ENCODE peak calls at places on chromosome 3, in seven cellular contexts. J is right lobe of liver, F is sigmoid colon, S is body of pancreas, M is uterus, I is brain microvascular endothelial cell, R is SK-N-SH. V is an unnamed sample. For H3K36me3, the result is how much of the 10 kb centered on the place peaks cover.

GRCh38 chr3:101803152-101803782 is 24.3 kb downstream of the NXPE3 start:
- DNase-seq in S (peak), R (peak), M (peak), I (peak), J (no peak), F (peak), V (peak)

GRCh38 chr3:37985637-37986320 is 4.8 kb upstream of the VILL start:
- DNase-seq in F (peak), I (no peak), S (peak), M (no peak), J (peak), R (no peak), V (no peak)

GRCh38 chr3:158742861-158743260 is 10.6 kb upstream of the RARRES1 start:
- DNase-seq in F (no peak), M (no peak), S (no peak), I (no peak), J (no peak), R (no peak), V (peak)

GRCh38 chr3:27802849-27803248 is 80.7 kb upstream of the EOMES start:
- DNase-seq in I (no peak), M (no peak), S (no peak), J (no peak), F (no peak), R (no peak), V (no peak)

GRCh38 chr3:52093751-52094525 is 37.6 kb upstream of the DUSP7 start:
- DNase-seq in R (no peak), F (peak), S (no peak), I (peak), J (no peak), M (no peak), V (peak)

GRCh38 chr3:196292281-196292923 is 4.9 kb upstream of the PCYT1A start:
- DNase-seq in R (no peak), F (no peak), S (no peak), J (no peak), I (no peak), M (no peak), V (no peak)

GRCh38 chr3:27632431-27633223 is 89.5 kb downstream of the EOMES start:
- DNase-seq in M (peak), S (peak), I (peak), R (peak), J (no peak), F (peak), V (peak)

GRCh38 chr3:65597225-65597951 is 441.3 kb downstream of the MAGI1 start:
- DNase-seq in M (no peak), S (peak), I (no peak), F (peak), R (peak), J (no peak), V (peak)

GRCh38 chr3:30222436-30222835 is 384.0 kb upstream of the TGFBR2 start:
- DNase-seq in R (no peak), J (no peak), M (no peak), S (no peak), I (peak), F (no peak), V (peak)

GRCh38 chr3:27644936-27645335 is 77.2 kb downstream of the EOMES start:
- DNase-seq in R (no peak), I (no peak), S (no peak), F (no peak), M (no peak), J (no peak), V (peak)

GRCh38 chr3:12049675-12050074 is 45.5 kb downstream of the SYN2 start:
- DNase-seq in I (no peak), R (no peak), S (no peak), J (no peak), F (no peak), M (no peak), V (peak)

GRCh38 chr3:152309535-152310317 is 41.0 kb downstream of the MBNL1 start:
- DNase-seq in S (no peak), I (no peak), R (no peak), J (no peak), F (no peak), M (no peak), V (peak)

GRCh38 chr3:94036909-94037507 is 8.6 kb upstream of the STX19 start:
- DNase-seq in J (no peak), S (no peak), M (no peak), I (peak), R (peak), F (no peak), V (peak)

GRCh38 chr3:190338717-190339116 is 16.5 kb upstream of the CLDN1 start:
- DNase-seq in I (no peak), S (peak), R (no peak), M (no peak), J (peak), F (no peak), V (no peak)

GRCh38 chr3:189340680-189341460 is 169.1 kb downstream of the TPRG1 start:
- DNase-seq in S (no peak), R (no peak), F (no peak), J (no peak), M (no peak), I (no peak), V (no peak)

GRCh38 chr3:12154151-12154550 is 4.6 kb downstream of the TIMP4 start:
- DNase-seq in I (no peak), S (no peak), F (no peak), M (no peak), J (no peak), R (no peak), V (peak)

GRCh38 chr3:151328298-151329036 is 882 bp downstream of the P2RY13 start:
- DNase-seq in I (no peak), R (no peak), S (no peak), F (no peak), M (no peak), J (no peak), V (peak)

GRCh38 chr3:11238880-11239279 is 33.3 kb upstream of the ATG7 start:
- DNase-seq in S (no peak), J (no peak), I (peak), R (no peak), F (no peak), M (no peak), V (peak)

GRCh38 chr3:88725440-88725839 is 382.0 kb upstream of the EPHA3 start:
- DNase-seq in J (no peak), R (no peak), S (no peak), F (no peak), I (no peak), M (no peak), V (no peak)

GRCh38 chr3:65732060-65732933 is 306.4 kb downstream of the MAGI1 start:
- DNase-seq in J (no peak), F (no peak), R (peak), I (peak), S (peak), M (peak), V (peak)

GRCh38 chr3:29612536-29612935 is 331.7 kb downstream of the RBMS3 start:
- DNase-seq in M (no peak), S (no peak), J (no peak), F (no peak), R (no peak), I (no peak), V (peak)

GRCh38 chr3:185815391-185816282 is 9.2 kb downstream of the IGF2BP2 start:
- DNase-seq in M (no peak), J (no peak), R (no peak), I (no peak), F (no peak), S (no peak), V (peak)

GRCh38 chr3:161221881-161222600 is 930 bp downstream of the NMD3 start:
- DNase-seq in F (no peak), I (no peak), J (no peak), S (peak), R (peak), M (no peak), V (peak)

GRCh38 chr3:64088408-64089136 is 65.3 kb upstream of the PSMD6 start:
- DNase-seq in I (no peak), S (no peak), R (no peak), J (no peak), M (no peak), F (no peak), V (no peak)

GRCh38 chr3:142459929-142460328 is 12.1 kb upstream of the XRN1 start:
- DNase-seq in S (no peak), R (no peak), F (no peak), J (no peak), M (no peak), I (no peak), V (no peak)

GRCh38 chr3:125431391-125431790 is 56.3 kb upstream of the ZNF148 start:
- DNase-seq in R (no peak), M (no peak), F (no peak), J (no peak), S (no peak), I (peak), V (peak)

DNA sequence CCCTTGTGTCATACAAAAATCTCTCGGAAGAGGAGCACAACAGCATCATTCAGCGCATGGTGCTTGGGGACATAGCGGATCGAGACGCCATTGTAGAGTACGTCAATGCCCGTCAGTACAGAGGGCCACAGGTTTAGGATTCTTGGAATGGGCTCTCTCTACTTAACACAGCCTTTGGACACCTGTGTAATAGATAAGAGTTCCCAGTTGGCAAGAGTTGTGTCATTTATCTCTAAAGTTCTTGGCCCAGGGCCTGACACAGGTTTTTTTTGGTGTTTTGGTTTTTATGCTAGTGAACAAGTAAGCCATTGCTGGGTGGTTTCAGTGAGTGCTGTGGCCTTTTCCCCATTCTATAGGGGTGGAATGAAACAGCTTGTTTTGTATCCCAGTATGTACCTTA is 54.1 kb downstream of the SNRK start:
- DNase-seq in J (peak), S (peak), I (no peak), F (no peak), M (no peak), R (no peak), V (no peak)
- H3K36me3 ChIP-seq in J (under half), S (under half), I (under half), F (under half), M (under half), R (half or more), V (half or more)

GRCh38 chr3:14375192-14375591 is 27.2 kb upstream of the SLC6A6 start:
- DNase-seq in J (no peak), F (no peak), R (no peak), M (no peak), I (no peak), S (no peak), V (no peak)
- H3K36me3 ChIP-seq in J (under half), F (under half), R (under half), M (under half), I (under half), S (under half), V (under half)

GRCh38 chr3:33130144-33130543 is 16.3 kb downstream of the CRTAP start:
- DNase-seq in R (no peak), M (no peak), S (no peak), F (no peak), J (no peak), I (peak), V (no peak)
- H3K36me3 ChIP-seq in R (under half), M (under half), S (under half), F (under half), J (half or more), I (under half), V (half or more)

GRCh38 chr3:50648297-50648696 is 26.4 kb upstream of the DOCK3 start:
- DNase-seq in M (no peak), J (no peak), F (no peak), S (no peak), I (no peak), R (peak), V (no peak)
- H3K36me3 ChIP-seq in M (under half), J (under half), F (under half), S (under half), I (under half), R (under half), V (under half)

DNA sequence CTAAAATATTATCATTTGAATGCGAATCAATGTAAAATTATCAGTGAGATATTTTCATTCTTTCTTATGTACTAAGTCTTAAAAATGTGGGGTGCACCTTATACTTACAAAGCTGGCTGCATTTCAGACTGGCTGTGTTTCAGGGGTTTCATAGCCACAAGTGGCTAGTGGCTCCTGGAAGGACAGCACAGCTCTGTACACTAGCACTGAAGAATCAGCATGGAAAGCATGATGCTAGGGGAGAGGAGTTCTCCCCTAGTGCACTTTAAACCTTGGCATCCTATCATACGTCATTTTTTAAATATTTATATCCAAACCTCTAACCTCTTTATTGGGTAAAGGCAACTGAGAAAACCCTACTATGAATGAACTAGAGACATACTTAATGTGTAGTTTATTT is 66.4 kb downstream of the ECT2 start:
- DNase-seq in J (no peak), M (no peak), F (no peak), S (no peak), R (no peak), I (no peak), V (no peak)
- H3K36me3 ChIP-seq in J (under half), M (under half), F (under half), S (under half), R (half or more), I (under half), V (under half)

DNA sequence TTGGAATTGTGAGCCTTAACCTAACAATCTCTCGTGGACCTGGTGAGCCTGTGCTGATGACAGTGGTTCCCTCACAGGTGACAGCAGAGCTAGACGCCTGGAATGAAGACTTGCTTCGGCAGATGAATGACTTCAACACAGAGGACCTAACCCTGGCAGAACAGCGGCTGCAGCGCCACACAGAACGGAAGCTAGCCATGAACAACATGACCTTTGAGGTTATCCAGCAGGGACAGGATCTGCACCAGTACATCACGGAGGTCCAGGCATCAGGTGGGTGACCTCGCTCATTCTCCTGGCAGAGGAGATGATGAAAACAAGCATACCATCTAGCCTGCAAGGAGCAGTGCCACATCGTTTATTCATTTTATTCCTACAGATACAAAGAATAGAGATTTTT is 316.9 kb upstream of the UMPS start:
- DNase-seq in I (no peak), J (peak), M (no peak), R (no peak), S (no peak), F (no peak), V (no peak)
- H3K36me3 ChIP-seq in I (under half), J (under half), M (under half), R (under half), S (under half), F (under half), V (under half)

GRCh38 chr3:16846373-16847078 is 38.2 kb upstream of the PLCL2 start:
- DNase-seq in R (no peak), M (no peak), S (peak), F (no peak), I (no peak), J (no peak), V (no peak)

GRCh38 chr3:16849240-16849639 is 35.5 kb upstream of the PLCL2 start:
- DNase-seq in I (peak), F (peak), R (no peak), S (peak), M (peak), J (peak), V (peak)

GRCh38 chr3:16844771-16845170 is 40.0 kb upstream of the PLCL2 start:
- DNase-seq in S (no peak), R (no peak), I (no peak), J (no peak), F (no peak), M (no peak), V (peak)

GRCh38 chr3:16849795-16850194 is 35.0 kb upstream of the PLCL2 start:
- DNase-seq in M (no peak), I (peak), F (no peak), S (no peak), R (no peak), J (no peak), V (peak)

GRCh38 chr3:16848007-16848406 is 36.7 kb upstream of the PLCL2 start:
- DNase-seq in I (no peak), S (no peak), M (no peak), F (no peak), J (no peak), R (no peak), V (no peak)
- H3K36me3 ChIP-seq in I (under half), S (under half), M (under half), F (under half), J (under half), R (under half), V (under half)

GRCh38 chr3:48297111-48297810 is 36.2 kb downstream of the SPINK8 start:
- DNase-seq in F (no peak), I (no peak), S (no peak), J (no peak), M (no peak), R (no peak), V (no peak)
- H3K36me3 ChIP-seq in F (under half), I (under half), S (under half), J (under half), M (under half), R (under half), V (half or more)

GRCh38 chr3:13362551-13362950 is 57.6 kb downstream of the NUP210 start:
- DNase-seq in J (no peak), I (no peak), F (no peak), S (no peak), M (no peak), R (no peak), V (no peak)

GRCh38 chr3:13368834-13369233 is 51.3 kb downstream of the NUP210 start:
- DNase-seq in S (no peak), I (no peak), J (no peak), R (no peak), F (no peak), M (no peak), V (no peak)

GRCh38 chr3:13364602-13365271 is 55.4 kb downstream of the NUP210 start:
- DNase-seq in M (no peak), S (no peak), I (peak), R (no peak), F (no peak), J (no peak), V (peak)

GRCh38 chr3:13367728-13368127 is 52.4 kb downstream of the NUP210 start:
- DNase-seq in R (no peak), M (no peak), J (no peak), F (no peak), S (no peak), I (no peak), V (no peak)

DNA sequence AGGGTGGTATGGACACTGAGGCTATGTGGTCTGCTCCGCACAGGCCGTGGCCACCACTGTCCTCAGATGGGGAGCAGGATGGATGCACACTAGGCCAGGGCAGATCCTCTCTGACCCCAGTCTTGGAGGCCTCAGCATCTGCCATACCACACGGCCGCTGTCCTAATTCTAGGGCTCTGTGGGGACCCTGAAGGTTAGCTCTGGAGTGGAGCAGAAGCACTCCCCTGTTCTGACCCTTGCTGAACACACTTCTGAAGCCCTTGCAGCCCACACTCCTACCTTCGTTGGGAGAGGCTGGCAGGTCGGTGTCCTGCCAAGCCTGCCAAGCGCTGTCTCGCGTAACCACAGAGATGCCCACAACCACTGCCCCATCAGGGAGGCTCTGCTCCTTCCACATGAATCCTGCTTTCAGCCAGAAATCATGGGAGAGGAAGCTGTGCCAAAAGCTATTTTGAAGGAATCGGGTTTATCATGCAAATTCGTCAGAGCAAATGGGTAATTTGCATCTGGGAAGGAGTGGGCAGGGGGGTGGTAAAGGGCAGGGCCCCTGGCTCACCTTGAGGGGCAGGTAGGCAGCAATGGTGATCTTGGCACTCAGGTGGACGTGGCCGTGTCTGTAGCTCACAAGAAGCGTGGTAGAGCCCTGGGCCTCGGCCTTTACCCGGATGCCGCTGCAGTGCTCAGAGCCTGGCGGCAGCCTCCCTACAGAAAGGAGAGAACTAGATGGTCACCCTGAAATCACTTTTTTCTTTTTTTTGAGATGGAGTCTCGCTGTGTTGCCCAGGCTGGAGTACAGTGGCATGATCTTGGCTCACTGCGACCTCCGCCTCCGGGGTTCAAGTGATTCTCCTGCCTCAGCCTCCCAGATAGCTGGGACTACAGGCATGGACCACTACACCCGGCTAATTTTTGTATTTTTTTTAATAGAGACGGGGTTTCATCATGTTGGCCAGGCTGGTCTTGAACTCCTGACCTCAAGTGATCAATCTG is 54.4 kb downstream of the NUP210 start:
- DNase-seq in R (no peak), S (no peak), I (no peak), F (no peak), J (no peak), M (no peak), V (no peak)
- H3K36me3 ChIP-seq in R (under half), S (under half), I (under half), F (under half), J (under half), M (under half), V (under half)

DNA sequence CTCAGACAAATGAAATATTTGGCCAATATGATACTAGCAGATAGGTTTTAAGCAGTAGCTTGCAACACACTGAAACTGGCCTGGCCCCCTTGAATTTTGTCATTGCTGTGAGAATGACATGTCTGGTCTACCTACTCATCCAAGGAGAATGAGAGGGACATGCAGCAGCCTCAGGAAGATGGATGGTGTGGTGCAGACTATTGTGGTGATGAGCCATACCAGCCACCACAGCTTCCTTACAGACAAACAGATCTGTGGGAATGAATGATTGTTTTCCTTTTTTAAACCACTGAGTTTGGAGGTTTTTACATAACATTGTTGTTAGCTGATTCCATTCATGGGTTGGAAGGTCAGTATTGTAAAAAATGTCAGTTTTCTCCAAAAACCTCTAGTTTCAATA is 133.7 kb upstream of the POU1F1 start:
- DNase-seq in I (peak), F (no peak), M (no peak), S (no peak), J (no peak), R (no peak), V (peak)
- H3K36me3 ChIP-seq in I (under half), F (under half), M (under half), S (under half), J (under half), R (under half), V (under half)